ENCODE peak calls at places on chromosome 17, in six cellular contexts. One of them, this sample, is unnamed.

GRCh38 chr17:20045476-20045875 is 36.3 kb downstream of the SPECC1 start:
- DNase-seq in HCT116: no peak
- DNase-seq in GM12878: no peak
- DNase-seq in SK-N-SH: no peak
- DNase-seq in K562: no peak
- DNase-seq in H1: no peak
- DNase-seq in this sample: no peak

GRCh38 chr17:27622914-27623313 is 8.1 kb upstream of the LGALS9 start:
- DNase-seq in H1: no peak
- DNase-seq in K562: no peak
- DNase-seq in SK-N-SH: no peak
- DNase-seq in HCT116: no peak
- DNase-seq in GM12878: no peak
- DNase-seq in this sample: no peak

GRCh38 chr17:58574025-58574424 is 59.6 kb upstream of the MTMR4 start:
- DNase-seq in GM12878: no peak
- DNase-seq in SK-N-SH: no peak
- DNase-seq in H1: no peak
- DNase-seq in HCT116: no peak
- DNase-seq in K562: no peak
- DNase-seq in this sample: no peak

GRCh38 chr17:69533481-69534234 is 119.2 kb downstream of the MAP2K6 start:
- DNase-seq in GM12878: no peak
- DNase-seq in SK-N-SH: no peak
- DNase-seq in H1: peak
- DNase-seq in K562: no peak
- DNase-seq in HCT116: no peak
- DNase-seq in this sample: no peak

GRCh38 chr17:40307001-40307690 is 1.8 kb upstream of the RARA start:
- DNase-seq in SK-N-SH: peak
- DNase-seq in K562: peak
- DNase-seq in HCT116: no peak
- DNase-seq in H1: no peak
- DNase-seq in GM12878: no peak
- DNase-seq in this sample: no peak

GRCh38 chr17:5283531-5284315 is 1.6 kb downstream of the RABEP1 start:
- DNase-seq in HCT116: no peak
- DNase-seq in GM12878: no peak
- DNase-seq in H1: no peak
- DNase-seq in K562: peak
- DNase-seq in SK-N-SH: no peak
- DNase-seq in this sample: no peak

GRCh38 chr17:75404739-75405364 is 626 bp downstream of the GRB2 start:
- DNase-seq in GM12878: no peak
- DNase-seq in K562: peak
- DNase-seq in H1: no peak
- DNase-seq in HCT116: no peak
- DNase-seq in SK-N-SH: peak
- DNase-seq in this sample: no peak

GRCh38 chr17:2954898-2955445 is 108.4 kb downstream of the OR1D5 start:
- DNase-seq in H1: no peak
- DNase-seq in HCT116: peak
- DNase-seq in SK-N-SH: no peak
- DNase-seq in GM12878: no peak
- DNase-seq in K562: no peak
- DNase-seq in this sample: no peak

GRCh38 chr17:80316431-80316830 is 55.8 kb downstream of the RNF213 start:
- DNase-seq in H1: no peak
- DNase-seq in HCT116: no peak
- DNase-seq in K562: no peak
- DNase-seq in SK-N-SH: no peak
- DNase-seq in GM12878: no peak
- DNase-seq in this sample: no peak

GRCh38 chr17:82531431-82531881 is 11.9 kb downstream of the FOXK2 start:
- DNase-seq in HCT116: no peak
- DNase-seq in SK-N-SH: no peak
- DNase-seq in H1: no peak
- DNase-seq in K562: no peak
- DNase-seq in GM12878: no peak
- DNase-seq in this sample: no peak

GRCh38 chr17:82525712-82526111 is 6.2 kb downstream of the FOXK2 start:
- DNase-seq in H1: no peak
- DNase-seq in GM12878: no peak
- DNase-seq in HCT116: no peak
- DNase-seq in K562: no peak
- DNase-seq in SK-N-SH: no peak
- DNase-seq in this sample: no peak

GRCh38 chr17:82529914-82530300 is 10.4 kb downstream of the FOXK2 start:
- DNase-seq in GM12878: no peak
- DNase-seq in HCT116: no peak
- DNase-seq in SK-N-SH: no peak
- DNase-seq in H1: no peak
- DNase-seq in K562: no peak
- DNase-seq in this sample: no peak

GRCh38 chr17:82527893-82528292 is 8.4 kb downstream of the FOXK2 start:
- DNase-seq in H1: no peak
- DNase-seq in GM12878: no peak
- DNase-seq in SK-N-SH: no peak
- DNase-seq in HCT116: no peak
- DNase-seq in K562: no peak
- DNase-seq in this sample: no peak

GRCh38 chr17:82528484-82529265 is 9.1 kb downstream of the FOXK2 start:
- DNase-seq in GM12878: no peak
- DNase-seq in H1: no peak
- DNase-seq in HCT116: peak
- DNase-seq in K562: no peak
- DNase-seq in SK-N-SH: peak
- DNase-seq in this sample: peak
- TF ChIP-seq JUND in GM12878: no peak
- TF ChIP-seq JUND in H1: no peak
- TF ChIP-seq JUND in HCT116: no peak
- TF ChIP-seq JUND in K562: no peak
- TF ChIP-seq JUND in SK-N-SH: no peak
- TF ChIP-seq JUND in this sample: no peak

GRCh38 chr17:74186498-74186897 is 17.0 kb upstream of the RPL38 start:
- DNase-seq in K562: no peak
- DNase-seq in SK-N-SH: no peak
- DNase-seq in GM12878: no peak
- DNase-seq in HCT116: no peak
- DNase-seq in H1: no peak
- DNase-seq in this sample: no peak

GRCh38 chr17:74192950-74193781 is 10.3 kb upstream of the RPL38 start:
- DNase-seq in K562: no peak
- DNase-seq in GM12878: no peak
- DNase-seq in H1: no peak
- DNase-seq in HCT116: no peak
- DNase-seq in SK-N-SH: no peak
- DNase-seq in this sample: peak

GRCh38 chr17:74190154-74190553 is 13.3 kb upstream of the RPL38 start:
- DNase-seq in GM12878: no peak
- DNase-seq in SK-N-SH: peak
- DNase-seq in K562: peak
- DNase-seq in H1: no peak
- DNase-seq in HCT116: peak
- DNase-seq in this sample: peak

GRCh38 chr17:74194682-74195081 is 8.8 kb upstream of the RPL38 start:
- DNase-seq in K562: no peak
- DNase-seq in GM12878: no peak
- DNase-seq in SK-N-SH: no peak
- DNase-seq in HCT116: no peak
- DNase-seq in H1: no peak
- DNase-seq in this sample: no peak

DNA sequence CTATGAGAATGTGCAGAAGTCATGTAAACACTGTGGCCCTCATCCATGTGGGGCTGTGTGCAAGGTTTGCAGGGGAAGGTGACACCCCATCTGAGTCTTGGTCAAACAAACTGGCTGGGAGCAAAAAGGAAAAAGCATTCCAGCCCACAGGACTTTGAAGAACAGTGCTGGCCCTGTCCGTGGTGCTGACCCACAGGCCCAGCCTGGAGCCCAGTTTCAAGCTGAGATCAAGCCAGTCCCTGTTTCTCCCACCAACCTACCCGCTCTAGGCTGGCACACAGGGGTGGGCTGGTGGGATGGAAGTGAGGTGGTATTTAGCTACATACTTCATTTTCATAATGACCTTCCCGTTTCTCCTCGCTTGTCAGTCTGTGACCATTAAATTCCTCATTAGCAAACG is 12.7 kb upstream of the RPL38 start:
- DNase-seq in H1: no peak
- DNase-seq in SK-N-SH: no peak
- DNase-seq in K562: no peak
- DNase-seq in HCT116: no peak
- DNase-seq in GM12878: no peak
- DNase-seq in this sample: peak
- TF ChIP-seq JUND in H1: no peak
- TF ChIP-seq JUND in SK-N-SH: no peak
- TF ChIP-seq JUND in K562: no peak
- TF ChIP-seq JUND in HCT116: no peak
- TF ChIP-seq JUND in GM12878: no peak
- TF ChIP-seq JUND in this sample: no peak

GRCh38 chr17:183021-183420 is 1.6 kb upstream of the DOC2B start:
- DNase-seq in SK-N-SH: no peak
- DNase-seq in HCT116: no peak
- DNase-seq in K562: no peak
- DNase-seq in H1: no peak
- DNase-seq in GM12878: no peak
- DNase-seq in this sample: no peak

GRCh38 chr17:187130-187529 is 5.7 kb upstream of the DOC2B start:
- DNase-seq in K562: no peak
- DNase-seq in GM12878: no peak
- DNase-seq in H1: no peak
- DNase-seq in HCT116: no peak
- DNase-seq in SK-N-SH: no peak
- DNase-seq in this sample: no peak

GRCh38 chr17:189444-189843 is 8.0 kb upstream of the DOC2B start:
- DNase-seq in H1: no peak
- DNase-seq in SK-N-SH: no peak
- DNase-seq in HCT116: no peak
- DNase-seq in GM12878: peak
- DNase-seq in K562: no peak
- DNase-seq in this sample: no peak

GRCh38 chr17:182164-182751 is 808 bp upstream of the DOC2B start:
- DNase-seq in K562: no peak
- DNase-seq in SK-N-SH: no peak
- DNase-seq in H1: no peak
- DNase-seq in GM12878: no peak
- DNase-seq in HCT116: no peak
- DNase-seq in this sample: peak

DNA sequence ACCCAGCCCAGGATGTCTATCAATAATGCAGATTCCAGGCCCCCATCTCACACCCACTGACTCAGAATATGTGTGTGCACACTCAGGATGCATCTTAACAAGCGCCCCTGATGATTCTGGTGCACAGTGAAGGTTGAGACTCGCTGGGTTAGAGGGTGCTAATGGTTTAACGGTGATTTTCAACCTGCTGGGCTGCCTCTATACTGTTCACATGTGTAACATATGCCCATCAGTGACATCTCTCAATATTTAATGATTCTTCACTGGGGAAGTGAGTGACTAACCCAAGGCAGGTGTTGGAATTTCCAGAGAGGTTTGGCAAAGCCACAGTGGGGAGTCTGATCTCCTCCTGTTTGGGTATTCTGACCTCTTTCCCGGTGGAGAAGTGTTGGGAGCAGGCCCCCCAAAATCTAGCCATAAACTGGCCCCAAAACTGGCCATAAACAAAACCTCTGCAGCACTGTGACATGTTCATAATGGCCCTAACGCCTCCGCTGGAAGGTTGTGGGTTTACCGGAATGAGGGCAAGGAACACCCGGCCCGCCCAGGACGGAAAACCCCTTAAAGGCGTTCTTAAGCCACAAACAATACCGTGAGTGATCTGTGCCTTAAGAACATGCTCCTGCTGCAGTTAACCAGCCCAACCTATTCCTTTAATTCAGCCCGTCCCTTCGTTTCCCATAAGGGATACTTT is 4.1 kb upstream of the DOC2B start:
- DNase-seq in HCT116: no peak
- DNase-seq in GM12878: no peak
- DNase-seq in H1: no peak
- DNase-seq in SK-N-SH: no peak
- DNase-seq in K562: no peak
- DNase-seq in this sample: no peak
- TF ChIP-seq JUND in HCT116: no peak
- TF ChIP-seq JUND in GM12878: no peak
- TF ChIP-seq JUND in H1: no peak
- TF ChIP-seq JUND in SK-N-SH: no peak
- TF ChIP-seq JUND in K562: no peak
- TF ChIP-seq JUND in this sample: no peak

GRCh38 chr17:78490156-78490555 is 87.0 kb downstream of the DNAH17 start:
- DNase-seq in H1: no peak
- DNase-seq in SK-N-SH: no peak
- DNase-seq in K562: no peak
- DNase-seq in HCT116: no peak
- DNase-seq in GM12878: no peak
- DNase-seq in this sample: no peak

GRCh38 chr17:78486946-78487680 is 90.1 kb downstream of the DNAH17 start:
- DNase-seq in HCT116: no peak
- DNase-seq in K562: no peak
- DNase-seq in H1: no peak
- DNase-seq in SK-N-SH: no peak
- DNase-seq in GM12878: no peak
- DNase-seq in this sample: no peak

GRCh38 chr17:78488156-78488555 is 89.0 kb downstream of the DNAH17 start:
- DNase-seq in K562: no peak
- DNase-seq in H1: no peak
- DNase-seq in SK-N-SH: no peak
- DNase-seq in GM12878: no peak
- DNase-seq in HCT116: no peak
- DNase-seq in this sample: no peak

GRCh38 chr17:78490673-78491072 is 86.5 kb downstream of the DNAH17 start:
- DNase-seq in H1: no peak
- DNase-seq in SK-N-SH: no peak
- DNase-seq in HCT116: no peak
- DNase-seq in K562: no peak
- DNase-seq in GM12878: no peak
- DNase-seq in this sample: no peak

DNA sequence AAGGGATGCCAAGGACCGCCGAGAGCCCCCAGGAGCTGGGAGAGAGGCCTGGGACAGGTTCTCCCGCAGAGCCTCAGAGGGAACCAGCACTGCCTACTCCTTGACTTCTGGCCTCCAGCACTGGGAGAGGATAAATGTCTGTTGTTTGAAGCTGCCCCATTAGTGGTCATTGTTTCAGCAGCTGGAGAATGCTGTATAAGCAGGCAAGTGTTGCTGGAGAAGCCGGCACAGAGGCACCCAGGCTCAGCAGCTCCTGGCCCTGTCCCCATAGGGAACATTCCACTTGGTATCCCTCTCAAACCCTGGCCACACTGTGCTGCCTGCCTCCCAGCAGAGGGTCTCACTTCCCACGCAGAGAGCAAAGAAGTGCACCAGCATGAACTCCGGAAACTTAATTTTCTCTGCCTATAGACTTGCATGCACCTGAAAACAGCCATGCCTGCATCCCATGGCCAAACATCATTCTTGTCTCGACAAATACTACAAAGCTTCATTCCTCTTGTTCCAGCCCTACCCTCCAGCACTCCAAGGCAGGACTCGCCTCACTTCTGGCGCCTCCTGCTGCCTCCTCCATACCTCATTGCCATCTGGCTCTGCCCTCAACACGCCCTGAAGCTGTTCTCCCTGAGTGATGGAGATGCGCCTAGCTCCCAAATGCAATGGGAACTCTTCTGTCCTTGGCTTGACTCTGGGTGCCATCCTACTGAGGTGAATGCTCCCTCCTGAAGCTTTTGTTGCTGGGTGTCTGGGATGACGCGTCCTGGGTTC is 88.1 kb downstream of the DNAH17 start:
- DNase-seq in K562: no peak
- DNase-seq in H1: no peak
- DNase-seq in GM12878: no peak
- DNase-seq in HCT116: no peak
- DNase-seq in SK-N-SH: no peak
- DNase-seq in this sample: no peak
- TF ChIP-seq JUND in K562: no peak
- TF ChIP-seq JUND in H1: no peak
- TF ChIP-seq JUND in GM12878: no peak
- TF ChIP-seq JUND in HCT116: no peak
- TF ChIP-seq JUND in SK-N-SH: no peak
- TF ChIP-seq JUND in this sample: no peak

This sample was measured in T47D.